ENCODE peak calls at places on chromosomes 2 and 18, in four cellular contexts. One of them, this sample, is unnamed. For H3K4me1, the result is how much of the 10 kb centered on the place peaks cover.

GRCh38 chr2:3282056-3282998 is 95.3 kb downstream of the EIPR1 start:
- DNase-seq in astrocyte: peak
- DNase-seq in neural progenitor cell: no peak
- DNase-seq in IMR-90: peak
- DNase-seq in this sample: peak

GRCh38 chr2:9107168-9108025 is 99.2 kb upstream of the ASAP2 start:
- DNase-seq in astrocyte: peak
- DNase-seq in neural progenitor cell: no peak
- DNase-seq in IMR-90: no peak
- DNase-seq in this sample: peak

GRCh38 chr2:32418777-32419176 is 62.0 kb downstream of the BIRC6 start:
- DNase-seq in astrocyte: peak
- DNase-seq in neural progenitor cell: no peak
- DNase-seq in IMR-90: peak
- DNase-seq in this sample: peak

GRCh38 chr2:80169811-80170594 is 134.5 kb downstream of the LRRTM1 start:
- DNase-seq in astrocyte: no peak
- DNase-seq in neural progenitor cell: no peak
- DNase-seq in IMR-90: no peak
- DNase-seq in this sample: no peak

GRCh38 chr2:215358312-215358845 is 46.5 kb downstream of the ATIC start:
- DNase-seq in astrocyte: no peak
- DNase-seq in neural progenitor cell: no peak
- DNase-seq in IMR-90: peak
- DNase-seq in this sample: no peak

GRCh38 chr2:185130685-185131084 is 532.4 kb downstream of the ZNF804A start:
- DNase-seq in astrocyte: no peak
- DNase-seq in neural progenitor cell: no peak
- DNase-seq in IMR-90: no peak
- DNase-seq in this sample: peak

GRCh38 chr2:157809212-157809611 is 66.9 kb downstream of the ACVR1 start:
- DNase-seq in astrocyte: peak
- DNase-seq in neural progenitor cell: no peak
- DNase-seq in IMR-90: peak
- DNase-seq in this sample: peak

GRCh38 chr2:240947607-240948006 is 41.5 kb downstream of the CROCC2 start:
- DNase-seq in astrocyte: no peak
- DNase-seq in neural progenitor cell: no peak
- DNase-seq in IMR-90: no peak
- DNase-seq in this sample: no peak

GRCh38 chr18:2656237-2657042 is 914 bp downstream of the SMCHD1 start:
- DNase-seq in astrocyte: peak
- DNase-seq in neural progenitor cell: peak
- DNase-seq in IMR-90: peak
- DNase-seq in this sample: peak

GRCh38 chr2:187338679-187339121 is 109.4 kb downstream of the CALCRL start:
- DNase-seq in astrocyte: no peak
- DNase-seq in neural progenitor cell: peak
- DNase-seq in IMR-90: no peak
- DNase-seq in this sample: no peak

GRCh38 chr18:59546164-59546563 is 151.1 kb downstream of the CCBE1 start:
- DNase-seq in astrocyte: peak
- DNase-seq in neural progenitor cell: no peak
- DNase-seq in IMR-90: peak
- DNase-seq in this sample: peak

GRCh38 chr2:196413821-196414274 is 225.7 kb upstream of the CCDC150 start:
- DNase-seq in astrocyte: no peak
- DNase-seq in neural progenitor cell: no peak
- DNase-seq in IMR-90: no peak
- DNase-seq in this sample: peak

GRCh38 chr2:122145805-122146204 is 390.4 kb downstream of the TSN start:
- DNase-seq in astrocyte: no peak
- DNase-seq in neural progenitor cell: no peak
- DNase-seq in IMR-90: no peak
- DNase-seq in this sample: no peak

GRCh38 chr2:233905945-233906344 is 11.2 kb upstream of the TRPM8 start:
- DNase-seq in astrocyte: no peak
- DNase-seq in neural progenitor cell: no peak
- DNase-seq in IMR-90: no peak
- DNase-seq in this sample: no peak

GRCh38 chr18:69365658-69366057 is 35.0 kb upstream of the DOK6 start:
- DNase-seq in astrocyte: no peak
- DNase-seq in neural progenitor cell: peak
- DNase-seq in IMR-90: no peak
- DNase-seq in this sample: no peak

GRCh38 chr2:10768063-10768507 is 44.5 kb downstream of the PDIA6 start:
- DNase-seq in astrocyte: no peak
- DNase-seq in neural progenitor cell: peak
- DNase-seq in IMR-90: no peak
- DNase-seq in this sample: no peak

GRCh38 chr18:63346031-63346430 is 21.0 kb downstream of the KDSR start:
- DNase-seq in astrocyte: no peak
- DNase-seq in neural progenitor cell: no peak
- DNase-seq in IMR-90: no peak
- DNase-seq in this sample: peak

GRCh38 chr2:1020206-1020605 is 69.6 kb downstream of the SNTG2 start:
- DNase-seq in astrocyte: no peak
- DNase-seq in neural progenitor cell: no peak
- DNase-seq in IMR-90: no peak
- DNase-seq in this sample: no peak

GRCh38 chr2:56185101-56185581 is 1.4 kb downstream of the CCDC85A start:
- DNase-seq in astrocyte: no peak
- DNase-seq in neural progenitor cell: peak
- DNase-seq in IMR-90: no peak
- DNase-seq in this sample: no peak

GRCh38 chr2:217919781-217920351 is 82.9 kb downstream of the TNS1 start:
- DNase-seq in astrocyte: peak
- DNase-seq in neural progenitor cell: no peak
- DNase-seq in IMR-90: peak
- DNase-seq in this sample: peak

GRCh38 chr2:12616456-12617163 is 100.1 kb upstream of the TRIB2 start:
- DNase-seq in astrocyte: no peak
- DNase-seq in neural progenitor cell: no peak
- DNase-seq in IMR-90: no peak
- DNase-seq in this sample: no peak

GRCh38 chr2:180655842-180656454 is 324.5 kb upstream of the UBE2E3 start:
- DNase-seq in astrocyte: no peak
- DNase-seq in neural progenitor cell: no peak
- DNase-seq in IMR-90: no peak
- DNase-seq in this sample: no peak

GRCh38 chr2:133422946-133423345 is 145.3 kb downstream of the NCKAP5 start:
- DNase-seq in astrocyte: peak
- DNase-seq in neural progenitor cell: no peak
- DNase-seq in IMR-90: peak
- DNase-seq in this sample: peak

GRCh38 chr18:3192286-3192685 is 27.5 kb downstream of the MYOM1 start:
- DNase-seq in astrocyte: no peak
- DNase-seq in neural progenitor cell: no peak
- DNase-seq in IMR-90: no peak
- DNase-seq in this sample: no peak

GRCh38 chr2:173353556-173353955 is 1.1 kb upstream of the CDCA7 start:
- DNase-seq in astrocyte: no peak
- DNase-seq in neural progenitor cell: peak
- DNase-seq in IMR-90: no peak
- DNase-seq in this sample: no peak

GRCh38 chr18:36211612-36212065 is 24.3 kb downstream of the MOCOS start:
- DNase-seq in astrocyte: no peak
- DNase-seq in neural progenitor cell: no peak
- DNase-seq in IMR-90: peak
- DNase-seq in this sample: peak

GRCh38 chr2:205283721-205284270 is 398.5 kb upstream of the NRP2 start:
- DNase-seq in astrocyte: no peak
- DNase-seq in neural progenitor cell: no peak
- DNase-seq in IMR-90: no peak
- DNase-seq in this sample: no peak

GRCh38 chr2:160940699-160941098 is 219.5 kb upstream of the TANK start:
- DNase-seq in astrocyte: no peak
- DNase-seq in neural progenitor cell: no peak
- DNase-seq in IMR-90: peak
- DNase-seq in this sample: no peak

GRCh38 chr2:201907128-201907886 is 101.0 kb downstream of the CDK15 start:
- DNase-seq in astrocyte: peak
- DNase-seq in neural progenitor cell: no peak
- DNase-seq in IMR-90: peak
- DNase-seq in this sample: no peak

GRCh38 chr18:22015156-22015555 is 154.2 kb upstream of the GATA6 start:
- DNase-seq in astrocyte: no peak
- DNase-seq in neural progenitor cell: no peak
- DNase-seq in IMR-90: peak
- DNase-seq in this sample: no peak

GRCh38 chr2:15732341-15733077 is 140.8 kb downstream of the DDX1 start:
- DNase-seq in astrocyte: no peak
- DNase-seq in neural progenitor cell: no peak
- DNase-seq in IMR-90: no peak
- DNase-seq in this sample: no peak

GRCh38 chr2:3482363-3482821 is 36.9 kb downstream of the ADI1 start:
- DNase-seq in astrocyte: no peak
- DNase-seq in neural progenitor cell: no peak
- DNase-seq in IMR-90: no peak
- DNase-seq in this sample: no peak

GRCh38 chr2:196278491-196278911 is 107.1 kb upstream of the STK17B start:
- DNase-seq in astrocyte: peak
- DNase-seq in neural progenitor cell: no peak
- DNase-seq in IMR-90: peak
- DNase-seq in this sample: peak

GRCh38 chr2:188974184-188974583 is at the start of gene COL3A1:
- DNase-seq in astrocyte: peak
- DNase-seq in neural progenitor cell: no peak
- DNase-seq in IMR-90: peak
- DNase-seq in this sample: peak

GRCh38 chr18:61546598-61546997 is 213.4 kb downstream of the CDH20 start:
- DNase-seq in astrocyte: peak
- DNase-seq in neural progenitor cell: no peak
- DNase-seq in IMR-90: peak
- DNase-seq in this sample: peak

GRCh38 chr2:128378231-128379020 is 59.8 kb upstream of the HS6ST1 start:
- DNase-seq in astrocyte: no peak
- DNase-seq in neural progenitor cell: no peak
- DNase-seq in IMR-90: no peak
- DNase-seq in this sample: no peak

GRCh38 chr2:85437488-85438290 is 19.2 kb downstream of the SH2D6 start:
- DNase-seq in astrocyte: peak
- DNase-seq in neural progenitor cell: peak
- DNase-seq in IMR-90: peak
- DNase-seq in this sample: peak

GRCh38 chr2:119439574-119440500 is 8.2 kb downstream of the TMEM37 start:
- DNase-seq in astrocyte: no peak
- DNase-seq in neural progenitor cell: no peak
- DNase-seq in IMR-90: no peak
- DNase-seq in this sample: no peak
- H3K4me2 ChIP-seq in astrocyte: no peak
- H3K4me2 ChIP-seq in neural progenitor cell: no peak
- H3K4me2 ChIP-seq in IMR-90: no peak
- H3K4me2 ChIP-seq in this sample: no peak

GRCh38 chr18:35075132-35075531 is 33.9 kb downstream of the MAPRE2 start:
- DNase-seq in astrocyte: no peak
- DNase-seq in neural progenitor cell: no peak
- DNase-seq in IMR-90: no peak
- DNase-seq in this sample: no peak

GRCh38 chr18:35080058-35080457 is 38.8 kb downstream of the MAPRE2 start:
- DNase-seq in astrocyte: no peak
- DNase-seq in neural progenitor cell: no peak
- DNase-seq in IMR-90: no peak
- DNase-seq in this sample: no peak

GRCh38 chr18:35076556-35076955 is 35.3 kb downstream of the MAPRE2 start:
- DNase-seq in astrocyte: peak
- DNase-seq in neural progenitor cell: no peak
- DNase-seq in IMR-90: peak
- DNase-seq in this sample: peak

GRCh38 chr18:35076126-35076525 is 34.9 kb downstream of the MAPRE2 start:
- DNase-seq in astrocyte: no peak
- DNase-seq in neural progenitor cell: no peak
- DNase-seq in IMR-90: no peak
- DNase-seq in this sample: no peak

DNA sequence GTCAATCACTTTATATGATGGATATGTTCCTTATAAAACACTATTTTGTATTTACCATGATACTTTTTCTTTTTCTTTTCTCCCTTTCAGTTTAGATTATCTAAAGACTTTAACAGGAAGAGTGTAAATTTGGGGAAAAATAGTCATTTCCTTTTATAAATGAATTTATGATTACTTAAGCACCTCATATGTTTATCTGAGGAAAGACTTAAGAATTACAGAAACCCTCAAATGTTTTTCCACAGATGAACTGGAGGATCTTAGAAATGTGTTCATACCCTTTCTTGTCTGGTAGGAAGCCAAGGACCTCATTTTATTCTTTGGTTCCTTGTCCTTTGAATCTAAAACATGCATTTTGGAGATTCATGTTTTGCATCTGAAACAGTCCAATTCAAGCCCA is 36.7 kb downstream of the MAPRE2 start:
- DNase-seq in astrocyte: peak
- DNase-seq in neural progenitor cell: no peak
- DNase-seq in IMR-90: peak
- DNase-seq in this sample: peak
- H3K4me1 ChIP-seq in astrocyte: under half
- H3K4me1 ChIP-seq in neural progenitor cell: under half
- H3K4me1 ChIP-seq in IMR-90: under half
- H3K4me1 ChIP-seq in this sample: under half

GRCh38 chr2:176546550-176546949 is 277.3 kb downstream of the MTX2 start:
- DNase-seq in astrocyte: no peak
- DNase-seq in neural progenitor cell: no peak
- DNase-seq in IMR-90: no peak
- DNase-seq in this sample: no peak

GRCh38 chr2:176544579-176545365 is 275.5 kb downstream of the MTX2 start:
- DNase-seq in astrocyte: no peak
- DNase-seq in neural progenitor cell: peak
- DNase-seq in IMR-90: no peak
- DNase-seq in this sample: no peak

GRCh38 chr2:176540995-176541394 is 271.8 kb downstream of the MTX2 start:
- DNase-seq in astrocyte: no peak
- DNase-seq in neural progenitor cell: no peak
- DNase-seq in IMR-90: no peak
- DNase-seq in this sample: no peak

GRCh38 chr2:176542456-176542855 is 273.2 kb downstream of the MTX2 start:
- DNase-seq in astrocyte: no peak
- DNase-seq in neural progenitor cell: no peak
- DNase-seq in IMR-90: no peak
- DNase-seq in this sample: no peak

DNA sequence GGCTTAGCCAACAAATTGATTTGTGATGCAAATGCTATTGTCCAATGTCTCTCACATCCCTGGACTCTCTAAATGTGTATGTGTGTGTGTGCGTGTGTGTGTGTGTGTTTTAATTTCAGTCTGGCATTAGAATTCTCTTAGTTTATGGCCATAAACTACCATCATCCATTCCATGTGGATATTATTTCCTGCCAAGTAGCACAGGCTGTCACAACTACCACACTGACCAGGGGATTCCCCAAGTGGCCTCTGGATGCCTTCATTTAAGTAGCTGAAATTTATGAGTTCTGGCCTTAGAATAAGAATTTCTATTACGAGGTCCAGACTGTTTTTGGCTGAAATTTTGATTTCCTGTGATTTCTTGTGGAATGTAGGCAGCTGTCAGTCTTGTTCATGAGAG is 276.4 kb downstream of the MTX2 start:
- DNase-seq in astrocyte: no peak
- DNase-seq in neural progenitor cell: no peak
- DNase-seq in IMR-90: no peak
- DNase-seq in this sample: no peak
- H3K4me2 ChIP-seq in astrocyte: no peak
- H3K4me2 ChIP-seq in neural progenitor cell: no peak
- H3K4me2 ChIP-seq in IMR-90: no peak
- H3K4me2 ChIP-seq in this sample: no peak

GRCh38 chr18:32805354-32805753 is 32.5 kb upstream of the KLHL14 start:
- DNase-seq in astrocyte: no peak
- DNase-seq in neural progenitor cell: no peak
- DNase-seq in IMR-90: no peak
- DNase-seq in this sample: no peak
- H3K4me1 ChIP-seq in astrocyte: under half
- H3K4me1 ChIP-seq in neural progenitor cell: under half
- H3K4me1 ChIP-seq in IMR-90: under half
- H3K4me1 ChIP-seq in this sample: under half

This sample was measured in fibroblast of lung.